ENCODE peak calls at places on chromosomes 16 and 17, in five cellular contexts. C is A549, H is H1, P is HCT116, I is endothelial cell of umbilical vein. X is an unnamed sample.

GRCh38 chr16:70483426-70483825 is 29.0 kb downstream of the FCSK start:
- DNase-seq in C (no peak), H (no peak), P (no peak), I (no peak), X (no peak)

GRCh38 chr17:68601565-68602266 is 549 bp upstream of the FAM20A start:
- DNase-seq in C (no peak), H (no peak), P (no peak), I (no peak), X (no peak)

GRCh38 chr17:14033166-14033565 is 36.1 kb upstream of the COX10 start:
- DNase-seq in C (no peak), H (no peak), P (no peak), I (no peak), X (no peak)

GRCh38 chr16:12729448-12729847 is 74.2 kb downstream of the CPPED1 start:
- DNase-seq in C (no peak), H (no peak), P (no peak), I (peak; percentile 94), X (no peak)

GRCh38 chr17:40445769-40446468 is 2.7 kb downstream of the IGFBP4 start:
- DNase-seq in C (peak; percentile 78), H (no peak), P (no peak), I (no peak), X (no peak)

GRCh38 chr16:83176802-83177201 is 550.0 kb downstream of the CDH13 start:
- DNase-seq in C (no peak), H (no peak), P (no peak), I (no peak), X (no peak)

GRCh38 chr17:38434178-38434665 is 6.0 kb downstream of the ARHGAP23 start:
- DNase-seq in C (no peak), H (no peak), P (no peak), I (no peak), X (no peak)

GRCh38 chr17:66715745-66716156 is 119.2 kb upstream of the CACNG5 start:
- DNase-seq in C (peak; percentile 89), H (no peak), P (peak; percentile 64), I (peak; percentile 70), X (no peak)

GRCh38 chr16:58814348-58814801 is 80.3 kb upstream of the GOT2 start:
- DNase-seq in C (peak; percentile 47), H (peak; percentile 65), P (peak; percentile 7), I (peak; percentile 63), X (peak; percentile 26)

GRCh38 chr16:4309833-4310266 is 6.0 kb upstream of the GLIS2 start:
- DNase-seq in C (peak; percentile 84), H (peak; percentile 94), P (peak; percentile 61), I (peak; percentile 86), X (peak; percentile 92)

GRCh38 chr17:55272711-55273578 is 8.2 kb downstream of the HLF start:
- DNase-seq in C (no peak), H (no peak), P (no peak), I (no peak), X (no peak)

GRCh38 chr17:3641717-3642486 is 5.3 kb downstream of the CTNS start:
- DNase-seq in C (no peak), H (no peak), P (no peak), I (peak; percentile 18), X (no peak)

GRCh38 chr17:3641014-3641413 is 4.5 kb downstream of the CTNS start:
- DNase-seq in C (no peak), H (no peak), P (no peak), I (no peak), X (no peak)

GRCh38 chr17:3636908-3637373 is 381 bp downstream of the CTNS start:
- DNase-seq in C (no peak), H (no peak), P (no peak), I (no peak), X (peak; percentile 17)

GRCh38 chr17:3636154-3636907 is at the start of the genes CTNS and SHPK:
- DNase-seq in C (peak; percentile 99), H (peak; percentile 95), P (peak; percentile 90), I (peak; percentile 95), X (peak; percentile 97)

GRCh38 chr17:3639981-3640596 is 3.5 kb downstream of the CTNS start:
- DNase-seq in C (no peak), H (no peak), P (no peak), I (peak; percentile 64), X (no peak)
- TF ChIP-seq MAX in C (no peak), H (no peak), P (no peak), I (peak; percentile 7), X (no peak)

GRCh38 chr17:60141111-60142018 is 8.4 kb upstream of the CA4 start:
- DNase-seq in C (no peak), H (peak; percentile 69), P (no peak), I (no peak), X (no peak)
- TF ChIP-seq MAX in C (no peak), H (peak; percentile 86), P (no peak), I (no peak), X (no peak)

GRCh38 chr17:64146418-64147109 is 16.6 kb upstream of the ERN1 start:
- DNase-seq in C (peak; percentile 31), H (peak; percentile 52), P (no peak), I (peak; percentile 80), X (peak; percentile 28)
- TF ChIP-seq MAX in C (no peak), H (no peak), P (peak; percentile 13), I (no peak), X (no peak)

DNA sequence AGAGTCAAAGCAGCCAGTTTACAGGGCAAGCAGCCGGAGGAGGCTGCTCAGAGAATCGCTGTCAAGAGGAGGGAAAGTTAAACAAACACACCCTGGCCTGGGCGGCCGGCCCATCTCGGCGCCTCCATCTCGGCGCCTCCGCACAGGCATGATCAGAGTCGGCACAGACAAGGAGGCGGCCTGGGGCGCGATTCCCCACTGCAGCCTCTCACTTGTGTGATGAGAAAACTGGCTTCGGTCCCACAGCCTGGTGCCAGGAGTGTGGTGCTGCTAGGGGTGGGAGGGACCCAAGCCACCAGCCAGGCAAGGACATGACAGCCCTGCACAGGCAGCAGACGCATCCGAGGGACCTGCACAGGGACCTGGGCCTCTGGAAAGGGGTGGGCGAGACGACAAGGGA is 17.7 kb downstream of the SLC38A10 start:
- DNase-seq in C (no peak), H (no peak), P (no peak), I (no peak), X (no peak)
- TF ChIP-seq MAX in C (no peak), H (no peak), P (no peak), I (no peak), X (no peak)

X was measured in WTC11.